ENCODE peak calls at places on chromosomes 4 and X, in ten cellular contexts. One of them, this sample, is unnamed.

GRCh38 chr4:80017125-80017854 is 55.7 kb downstream of the ANTXR2 start:
- DNase-seq in lower leg skin: no peak
- DNase-seq in astrocyte: peak
- DNase-seq in GM12865: peak
- DNase-seq in left lung: no peak
- DNase-seq in fibroblast of mammary gland: peak
- DNase-seq in choroid plexus epithelial cell: peak
- DNase-seq in WERI-Rb-1: no peak
- DNase-seq in suprapubic skin: no peak
- DNase-seq in A549: no peak
- DNase-seq in this sample: no peak

GRCh38 chr4:38563703-38564490 is 100.1 kb upstream of the KLF3 start:
- DNase-seq in GM12865: no peak
- DNase-seq in WERI-Rb-1: peak
- DNase-seq in lower leg skin: no peak
- DNase-seq in choroid plexus epithelial cell: peak
- DNase-seq in suprapubic skin: no peak
- DNase-seq in astrocyte: peak
- DNase-seq in left lung: no peak
- DNase-seq in fibroblast of mammary gland: no peak
- DNase-seq in A549: no peak
- DNase-seq in this sample: no peak

GRCh38 chrX:6941041-6941440 is 206.5 kb upstream of the STS start:
- DNase-seq in WERI-Rb-1: no peak
- DNase-seq in left lung: no peak
- DNase-seq in suprapubic skin: no peak
- DNase-seq in choroid plexus epithelial cell: peak
- DNase-seq in A549: no peak
- DNase-seq in lower leg skin: no peak
- DNase-seq in GM12865: no peak
- DNase-seq in astrocyte: no peak
- DNase-seq in fibroblast of mammary gland: peak
- DNase-seq in this sample: no peak

GRCh38 chrX:48573690-48574269 is 504 bp upstream of the RBM3 start:
- DNase-seq in suprapubic skin: peak
- DNase-seq in A549: no peak
- DNase-seq in WERI-Rb-1: no peak
- DNase-seq in fibroblast of mammary gland: no peak
- DNase-seq in left lung: no peak
- DNase-seq in GM12865: no peak
- DNase-seq in lower leg skin: peak
- DNase-seq in choroid plexus epithelial cell: peak
- DNase-seq in astrocyte: no peak
- DNase-seq in this sample: no peak

GRCh38 chrX:50877310-50877709 is 33.2 kb upstream of the BMP15 start:
- DNase-seq in left lung: no peak
- DNase-seq in GM12865: no peak
- DNase-seq in lower leg skin: no peak
- DNase-seq in choroid plexus epithelial cell: no peak
- DNase-seq in astrocyte: peak
- DNase-seq in suprapubic skin: no peak
- DNase-seq in WERI-Rb-1: no peak
- DNase-seq in fibroblast of mammary gland: peak
- DNase-seq in A549: no peak
- DNase-seq in this sample: no peak

GRCh38 chrX:257681-258289 is 23.4 kb upstream of the PLCXD1 start:
- DNase-seq in astrocyte: no peak
- DNase-seq in lower leg skin: peak
- DNase-seq in left lung: no peak
- DNase-seq in suprapubic skin: no peak
- DNase-seq in choroid plexus epithelial cell: no peak
- DNase-seq in GM12865: no peak
- DNase-seq in fibroblast of mammary gland: no peak
- DNase-seq in WERI-Rb-1: peak
- DNase-seq in A549: peak
- DNase-seq in this sample: peak

GRCh38 chr4:119025916-119026661 is 109.5 kb upstream of the MYOZ2 start:
- DNase-seq in fibroblast of mammary gland: peak
- DNase-seq in GM12865: no peak
- DNase-seq in left lung: no peak
- DNase-seq in astrocyte: peak
- DNase-seq in WERI-Rb-1: no peak
- DNase-seq in choroid plexus epithelial cell: peak
- DNase-seq in suprapubic skin: no peak
- DNase-seq in A549: peak
- DNase-seq in lower leg skin: peak
- DNase-seq in this sample: no peak

GRCh38 chr4:119525005-119525749 is 103.4 kb downstream of the PDE5A start:
- DNase-seq in suprapubic skin: no peak
- DNase-seq in choroid plexus epithelial cell: peak
- DNase-seq in left lung: no peak
- DNase-seq in astrocyte: peak
- DNase-seq in A549: peak
- DNase-seq in lower leg skin: no peak
- DNase-seq in WERI-Rb-1: no peak
- DNase-seq in fibroblast of mammary gland: peak
- DNase-seq in GM12865: no peak
- DNase-seq in this sample: no peak

GRCh38 chrX:147838465-147839131 is 73.1 kb upstream of the FMR1 start:
- DNase-seq in astrocyte: no peak
- DNase-seq in GM12865: peak
- DNase-seq in fibroblast of mammary gland: peak
- DNase-seq in lower leg skin: no peak
- DNase-seq in left lung: no peak
- DNase-seq in WERI-Rb-1: no peak
- DNase-seq in choroid plexus epithelial cell: peak
- DNase-seq in A549: peak
- DNase-seq in suprapubic skin: no peak
- DNase-seq in this sample: no peak
- TF ChIP-seq CTCF in astrocyte: no peak
- TF ChIP-seq CTCF in GM12865: peak
- TF ChIP-seq CTCF in fibroblast of mammary gland: peak
- TF ChIP-seq CTCF in lower leg skin: no peak
- TF ChIP-seq CTCF in left lung: no peak
- TF ChIP-seq CTCF in WERI-Rb-1: peak
- TF ChIP-seq CTCF in choroid plexus epithelial cell: peak
- TF ChIP-seq CTCF in A549: peak
- TF ChIP-seq CTCF in suprapubic skin: peak
- TF ChIP-seq CTCF in this sample: peak

DNA sequence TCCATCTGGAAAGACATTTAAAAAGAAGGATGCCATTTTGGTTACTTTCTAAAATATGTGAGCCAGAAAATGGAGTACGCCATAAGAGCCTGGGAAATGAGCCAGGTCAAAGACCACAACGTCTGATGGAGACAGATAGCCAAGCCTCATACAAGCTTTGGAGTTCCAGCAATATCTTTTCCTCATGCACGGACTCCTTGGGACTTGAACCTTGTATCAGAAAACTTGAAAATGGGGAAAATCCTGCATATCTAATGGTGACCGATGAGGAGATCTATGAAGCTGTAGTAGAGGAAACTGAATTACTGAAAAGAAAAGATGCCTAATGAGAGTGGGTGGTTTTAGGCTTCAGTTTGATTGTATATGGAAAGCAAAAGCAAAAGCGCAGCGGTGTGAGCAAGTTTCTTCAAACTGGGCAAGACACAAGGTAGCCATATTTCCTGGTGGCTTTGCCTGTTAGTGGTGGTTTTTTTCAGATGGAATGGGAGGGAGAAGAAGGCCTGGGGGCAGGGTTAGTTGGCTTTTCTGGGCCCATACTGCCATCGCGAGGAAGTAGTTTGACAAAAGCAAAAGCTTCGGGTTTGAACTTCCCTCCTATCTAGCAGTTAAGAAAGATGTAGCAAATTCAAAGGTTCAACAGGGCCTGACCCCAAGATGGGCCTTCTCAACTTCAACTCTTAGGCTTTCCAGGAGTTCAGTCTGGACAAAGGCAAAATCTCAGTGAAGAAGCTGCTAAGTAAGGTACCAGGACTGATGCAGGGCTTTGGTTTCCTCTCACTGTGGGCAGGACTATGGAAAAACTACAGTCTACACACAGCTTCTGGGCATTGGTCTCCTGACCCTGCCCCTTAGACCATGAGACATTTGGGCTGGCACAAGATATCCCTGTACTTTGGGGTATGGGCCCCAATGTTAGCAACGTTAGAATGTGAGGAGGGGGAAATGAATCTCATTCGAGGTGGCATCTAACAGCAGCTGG is 210.0 kb upstream of the STK26 start:
- DNase-seq in choroid plexus epithelial cell: no peak
- DNase-seq in lower leg skin: peak
- DNase-seq in left lung: no peak
- DNase-seq in suprapubic skin: peak
- DNase-seq in fibroblast of mammary gland: peak
- DNase-seq in A549: peak
- DNase-seq in astrocyte: peak
- DNase-seq in WERI-Rb-1: peak
- DNase-seq in GM12865: peak
- DNase-seq in this sample: no peak
- TF ChIP-seq CTCF in choroid plexus epithelial cell: no peak
- TF ChIP-seq CTCF in lower leg skin: no peak
- TF ChIP-seq CTCF in left lung: peak
- TF ChIP-seq CTCF in suprapubic skin: no peak
- TF ChIP-seq CTCF in fibroblast of mammary gland: peak
- TF ChIP-seq CTCF in A549: peak
- TF ChIP-seq CTCF in astrocyte: no peak
- TF ChIP-seq CTCF in WERI-Rb-1: peak
- TF ChIP-seq CTCF in GM12865: no peak
- TF ChIP-seq CTCF in this sample: no peak

GRCh38 chr4:122679317-122679716 is 53.2 kb upstream of the BBS12 start:
- DNase-seq in GM12865: no peak
- DNase-seq in suprapubic skin: no peak
- DNase-seq in choroid plexus epithelial cell: no peak
- DNase-seq in astrocyte: no peak
- DNase-seq in left lung: no peak
- DNase-seq in fibroblast of mammary gland: no peak
- DNase-seq in WERI-Rb-1: peak
- DNase-seq in A549: no peak
- DNase-seq in lower leg skin: no peak
- DNase-seq in this sample: no peak

GRCh38 chr4:122674371-122674770 is 53.5 kb upstream of the IL21 start:
- DNase-seq in astrocyte: no peak
- DNase-seq in lower leg skin: no peak
- DNase-seq in GM12865: no peak
- DNase-seq in fibroblast of mammary gland: no peak
- DNase-seq in left lung: no peak
- DNase-seq in A549: no peak
- DNase-seq in WERI-Rb-1: no peak
- DNase-seq in suprapubic skin: no peak
- DNase-seq in choroid plexus epithelial cell: no peak
- DNase-seq in this sample: no peak

GRCh38 chr4:122681568-122681967 is 50.9 kb upstream of the BBS12 start:
- DNase-seq in fibroblast of mammary gland: no peak
- DNase-seq in A549: no peak
- DNase-seq in suprapubic skin: no peak
- DNase-seq in astrocyte: no peak
- DNase-seq in lower leg skin: no peak
- DNase-seq in GM12865: no peak
- DNase-seq in left lung: no peak
- DNase-seq in WERI-Rb-1: no peak
- DNase-seq in choroid plexus epithelial cell: no peak
- DNase-seq in this sample: no peak

DNA sequence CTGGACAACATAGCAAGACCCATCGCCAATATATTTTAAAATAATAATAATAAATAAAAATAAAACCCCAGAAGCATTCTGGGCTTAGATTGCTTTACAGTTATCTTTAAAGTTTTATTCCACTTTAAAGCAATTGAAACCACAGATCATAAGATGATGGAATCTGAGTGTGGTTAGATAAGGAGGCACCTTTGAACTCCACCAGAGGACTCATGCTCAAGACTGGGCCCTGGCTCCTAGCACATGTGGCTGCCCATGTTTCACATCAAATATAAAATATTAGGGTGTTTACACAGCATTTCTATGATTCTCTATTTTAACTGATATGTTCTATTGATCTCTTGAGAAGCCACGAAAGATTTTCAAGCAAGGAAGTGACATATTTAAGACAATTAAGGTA is 52.6 kb upstream of the BBS12 start:
- DNase-seq in fibroblast of mammary gland: no peak
- DNase-seq in left lung: no peak
- DNase-seq in choroid plexus epithelial cell: peak
- DNase-seq in suprapubic skin: no peak
- DNase-seq in GM12865: no peak
- DNase-seq in A549: no peak
- DNase-seq in astrocyte: no peak
- DNase-seq in WERI-Rb-1: no peak
- DNase-seq in lower leg skin: no peak
- DNase-seq in this sample: no peak
- TF ChIP-seq CTCF in fibroblast of mammary gland: no peak
- TF ChIP-seq CTCF in left lung: no peak
- TF ChIP-seq CTCF in choroid plexus epithelial cell: no peak
- TF ChIP-seq CTCF in suprapubic skin: no peak
- TF ChIP-seq CTCF in GM12865: no peak
- TF ChIP-seq CTCF in A549: no peak
- TF ChIP-seq CTCF in astrocyte: no peak
- TF ChIP-seq CTCF in WERI-Rb-1: no peak
- TF ChIP-seq CTCF in lower leg skin: no peak
- TF ChIP-seq CTCF in this sample: no peak

GRCh38 chr4:113637823-113638691 is 123.5 kb downstream of the CAMK2D start:
- DNase-seq in lower leg skin: no peak
- DNase-seq in choroid plexus epithelial cell: no peak
- DNase-seq in suprapubic skin: no peak
- DNase-seq in A549: no peak
- DNase-seq in WERI-Rb-1: no peak
- DNase-seq in GM12865: peak
- DNase-seq in astrocyte: no peak
- DNase-seq in fibroblast of mammary gland: no peak
- DNase-seq in left lung: no peak
- DNase-seq in this sample: no peak

GRCh38 chr4:113636877-113637276 is 124.7 kb downstream of the CAMK2D start:
- DNase-seq in fibroblast of mammary gland: peak
- DNase-seq in WERI-Rb-1: no peak
- DNase-seq in astrocyte: peak
- DNase-seq in choroid plexus epithelial cell: peak
- DNase-seq in suprapubic skin: no peak
- DNase-seq in left lung: no peak
- DNase-seq in lower leg skin: no peak
- DNase-seq in GM12865: peak
- DNase-seq in A549: no peak
- DNase-seq in this sample: no peak

GRCh38 chr4:113635739-113636437 is 125.7 kb downstream of the CAMK2D start:
- DNase-seq in A549: no peak
- DNase-seq in fibroblast of mammary gland: peak
- DNase-seq in left lung: no peak
- DNase-seq in GM12865: peak
- DNase-seq in astrocyte: peak
- DNase-seq in lower leg skin: no peak
- DNase-seq in suprapubic skin: no peak
- DNase-seq in WERI-Rb-1: no peak
- DNase-seq in choroid plexus epithelial cell: peak
- DNase-seq in this sample: no peak

GRCh38 chr4:113637363-113637762 is 124.2 kb downstream of the CAMK2D start:
- DNase-seq in lower leg skin: no peak
- DNase-seq in fibroblast of mammary gland: no peak
- DNase-seq in GM12865: no peak
- DNase-seq in A549: no peak
- DNase-seq in astrocyte: peak
- DNase-seq in WERI-Rb-1: no peak
- DNase-seq in left lung: no peak
- DNase-seq in choroid plexus epithelial cell: peak
- DNase-seq in suprapubic skin: no peak
- DNase-seq in this sample: no peak

GRCh38 chr4:113636438-113636818 is 125.1 kb downstream of the CAMK2D start:
- DNase-seq in lower leg skin: no peak
- DNase-seq in WERI-Rb-1: no peak
- DNase-seq in fibroblast of mammary gland: no peak
- DNase-seq in GM12865: peak
- DNase-seq in suprapubic skin: no peak
- DNase-seq in A549: no peak
- DNase-seq in astrocyte: no peak
- DNase-seq in left lung: no peak
- DNase-seq in choroid plexus epithelial cell: no peak
- DNase-seq in this sample: no peak
- TF ChIP-seq CTCF in lower leg skin: no peak
- TF ChIP-seq CTCF in WERI-Rb-1: peak
- TF ChIP-seq CTCF in fibroblast of mammary gland: no peak
- TF ChIP-seq CTCF in GM12865: peak
- TF ChIP-seq CTCF in suprapubic skin: no peak
- TF ChIP-seq CTCF in A549: no peak
- TF ChIP-seq CTCF in astrocyte: no peak
- TF ChIP-seq CTCF in left lung: no peak
- TF ChIP-seq CTCF in choroid plexus epithelial cell: peak
- TF ChIP-seq CTCF in this sample: no peak